ENCODE peak calls at places on chromosomes 5 and 9, in ten cellular contexts. One of them, this sample, is unnamed.

GRCh38 chr5:1445313-1445894 is at the start of gene SLC6A3:
- DNase-seq in non-pigmented ciliary epithelial cell: no peak
- DNase-seq in MCF 10A: no peak
- DNase-seq in MM.1S: no peak
- DNase-seq in gastrocnemius medialis: no peak
- DNase-seq in germinal center: peak
- DNase-seq in mucosa of descending colon: peak
- DNase-seq in lower leg skin: no peak
- DNase-seq in NCI-H1417: no peak
- DNase-seq in M059J: no peak
- DNase-seq in this sample: no peak

GRCh38 chr5:142845954-142846398 is 75.8 kb downstream of the ARHGAP26 start:
- DNase-seq in MCF 10A: no peak
- DNase-seq in gastrocnemius medialis: no peak
- DNase-seq in non-pigmented ciliary epithelial cell: no peak
- DNase-seq in MM.1S: peak
- DNase-seq in NCI-H1417: no peak
- DNase-seq in M059J: no peak
- DNase-seq in mucosa of descending colon: no peak
- DNase-seq in lower leg skin: no peak
- DNase-seq in germinal center: no peak
- DNase-seq in this sample: no peak

GRCh38 chr5:87899109-87900100 is 369.2 kb downstream of the TMEM161B start:
- DNase-seq in non-pigmented ciliary epithelial cell: no peak
- DNase-seq in lower leg skin: peak
- DNase-seq in gastrocnemius medialis: peak
- DNase-seq in MCF 10A: peak
- DNase-seq in M059J: peak
- DNase-seq in NCI-H1417: peak
- DNase-seq in mucosa of descending colon: no peak
- DNase-seq in MM.1S: no peak
- DNase-seq in germinal center: no peak
- DNase-seq in this sample: peak

GRCh38 chr5:68292316-68292715 is 76.8 kb downstream of the PIK3R1 start:
- DNase-seq in lower leg skin: no peak
- DNase-seq in NCI-H1417: no peak
- DNase-seq in gastrocnemius medialis: no peak
- DNase-seq in MCF 10A: no peak
- DNase-seq in mucosa of descending colon: no peak
- DNase-seq in non-pigmented ciliary epithelial cell: no peak
- DNase-seq in MM.1S: no peak
- DNase-seq in M059J: peak
- DNase-seq in germinal center: no peak
- DNase-seq in this sample: no peak

GRCh38 chr9:99021512-99021911 is 77.8 kb downstream of the COL15A1 start:
- DNase-seq in MCF 10A: no peak
- DNase-seq in non-pigmented ciliary epithelial cell: no peak
- DNase-seq in MM.1S: no peak
- DNase-seq in gastrocnemius medialis: no peak
- DNase-seq in germinal center: no peak
- DNase-seq in mucosa of descending colon: no peak
- DNase-seq in M059J: no peak
- DNase-seq in lower leg skin: no peak
- DNase-seq in NCI-H1417: no peak
- DNase-seq in this sample: no peak

GRCh38 chr9:96318921-96319560 is 17.1 kb upstream of the HSD17B3 start:
- DNase-seq in MM.1S: no peak
- DNase-seq in M059J: no peak
- DNase-seq in germinal center: no peak
- DNase-seq in NCI-H1417: no peak
- DNase-seq in non-pigmented ciliary epithelial cell: no peak
- DNase-seq in MCF 10A: no peak
- DNase-seq in mucosa of descending colon: no peak
- DNase-seq in lower leg skin: no peak
- DNase-seq in gastrocnemius medialis: no peak
- DNase-seq in this sample: no peak

GRCh38 chr9:94923333-94924089 is 197.0 kb downstream of the AOPEP start:
- DNase-seq in M059J: no peak
- DNase-seq in mucosa of descending colon: no peak
- DNase-seq in NCI-H1417: peak
- DNase-seq in gastrocnemius medialis: no peak
- DNase-seq in germinal center: no peak
- DNase-seq in lower leg skin: no peak
- DNase-seq in MM.1S: no peak
- DNase-seq in non-pigmented ciliary epithelial cell: no peak
- DNase-seq in MCF 10A: no peak
- DNase-seq in this sample: no peak

GRCh38 chr9:130880599-130881220 is 15.9 kb downstream of the QRFP start:
- DNase-seq in non-pigmented ciliary epithelial cell: no peak
- DNase-seq in MCF 10A: no peak
- DNase-seq in M059J: no peak
- DNase-seq in MM.1S: no peak
- DNase-seq in NCI-H1417: no peak
- DNase-seq in germinal center: no peak
- DNase-seq in mucosa of descending colon: no peak
- DNase-seq in gastrocnemius medialis: no peak
- DNase-seq in lower leg skin: no peak
- DNase-seq in this sample: no peak

GRCh38 chr9:89052470-89053097 is 61.3 kb downstream of the S1PR3 start:
- DNase-seq in lower leg skin: no peak
- DNase-seq in mucosa of descending colon: no peak
- DNase-seq in germinal center: no peak
- DNase-seq in MCF 10A: no peak
- DNase-seq in M059J: no peak
- DNase-seq in non-pigmented ciliary epithelial cell: no peak
- DNase-seq in gastrocnemius medialis: no peak
- DNase-seq in MM.1S: no peak
- DNase-seq in NCI-H1417: no peak
- DNase-seq in this sample: no peak

GRCh38 chr9:107138261-107138992 is 144.7 kb upstream of the RAD23B start:
- DNase-seq in NCI-H1417: no peak
- DNase-seq in M059J: no peak
- DNase-seq in non-pigmented ciliary epithelial cell: no peak
- DNase-seq in mucosa of descending colon: no peak
- DNase-seq in MCF 10A: no peak
- DNase-seq in gastrocnemius medialis: no peak
- DNase-seq in germinal center: no peak
- DNase-seq in MM.1S: no peak
- DNase-seq in lower leg skin: no peak
- DNase-seq in this sample: no peak

GRCh38 chr5:39992617-39993203 is 567.9 kb upstream of the DAB2 start:
- DNase-seq in MM.1S: no peak
- DNase-seq in NCI-H1417: no peak
- DNase-seq in M059J: peak
- DNase-seq in lower leg skin: no peak
- DNase-seq in germinal center: no peak
- DNase-seq in mucosa of descending colon: no peak
- DNase-seq in non-pigmented ciliary epithelial cell: no peak
- DNase-seq in MCF 10A: peak
- DNase-seq in gastrocnemius medialis: no peak
- DNase-seq in this sample: no peak